ENCODE peak calls at places on chromosomes 6 and 20, in five cellular contexts. G is left ventricle myocardium inferior, I is psoas muscle, W is left lung, P is right lobe of liver. K is an unnamed sample.

GRCh38 chr6:150711584-150712501 is 112.2 kb downstream of the PLEKHG1 start:
- DNase-seq in I (peak), W (no peak), G (peak), P (peak), K (no peak)

GRCh38 chr20:46627251-46627650 is 24.0 kb downstream of the SLC13A3 start:
- DNase-seq in I (no peak), P (no peak), G (no peak), W (no peak), K (no peak)

GRCh38 chr6:169427856-169428255 is 174.2 kb upstream of the THBS2 start:
- DNase-seq in G (no peak), I (no peak), W (no peak), P (no peak), K (peak)

GRCh38 chr6:25417206-25417605 is 138.0 kb downstream of the CARMIL1 start:
- DNase-seq in P (no peak), G (no peak), W (no peak), I (no peak), K (no peak)

GRCh38 chr6:128208078-128208477 is 307.2 kb upstream of the THEMIS start:
- DNase-seq in W (no peak), G (no peak), I (no peak), P (no peak), K (no peak)

GRCh38 chr6:157994126-157994795 is 12.6 kb downstream of the SYNJ2 start:
- DNase-seq in G (no peak), I (no peak), W (peak), P (no peak), K (no peak)

GRCh38 chr6:47016916-47017315 is 25.2 kb downstream of the ADGRF1 start:
- DNase-seq in P (no peak), I (no peak), G (no peak), W (no peak), K (no peak)

GRCh38 chr6:143611580-143611979 is 66.2 kb upstream of the PHACTR2 start:
- DNase-seq in I (no peak), G (no peak), W (no peak), P (no peak), K (no peak)

GRCh38 chr6:109455161-109455501 is 441 bp downstream of the MICAL1 start:
- DNase-seq in P (no peak), W (peak), G (no peak), I (no peak), K (no peak)

GRCh38 chr20:50360218-50360672 is 149.9 kb upstream of the PTPN1 start:
- DNase-seq in P (no peak), W (peak), G (no peak), I (no peak), K (no peak)

GRCh38 chr6:75882734-75883133 is 133.7 kb downstream of the MYO6 start:
- DNase-seq in G (no peak), W (no peak), P (no peak), I (no peak), K (peak)

GRCh38 chr6:130841128-130841728 is 14.0 kb downstream of the SMLR1 start:
- DNase-seq in G (no peak), I (no peak), W (no peak), P (no peak), K (no peak)

GRCh38 chr20:52586697-52587096 is 385.5 kb upstream of the TSHZ2 start:
- DNase-seq in W (no peak), I (no peak), P (no peak), G (no peak), K (no peak)

GRCh38 chr6:108946695-108947094 is 98.5 kb downstream of the ARMC2 start:
- DNase-seq in I (no peak), W (no peak), G (no peak), P (no peak), K (peak)

GRCh38 chr20:45338121-45339030 is 9.8 kb downstream of the SDC4 start:
- DNase-seq in G (no peak), W (no peak), P (no peak), I (no peak), K (no peak)

GRCh38 chr6:3749991-3750323 is 1.6 kb downstream of the PXDC1 start:
- DNase-seq in W (peak), I (peak), G (peak), P (peak), K (peak)

GRCh38 chr6:4941782-4942672 is 61.8 kb downstream of the RPP40 start:
- DNase-seq in G (no peak), W (peak), I (peak), P (no peak), K (peak)

GRCh38 chr6:125658759-125659431 is 90.5 kb upstream of the HEY2 start:
- DNase-seq in W (no peak), G (peak), I (no peak), P (no peak), K (no peak)

GRCh38 chr20:64255361-64256281 is at the start of gene PCMTD2:
- DNase-seq in I (peak), W (peak), G (peak), P (peak), K (peak)
- TF ChIP-seq CTCF in I (no peak), W (no peak), G (peak), P (no peak), K (no peak)

GRCh38 chr20:38286586-38287502 is 17.1 kb upstream of the BPI start:
- DNase-seq in W (no peak), I (no peak), P (no peak), G (peak), K (peak)
- H3K27ac ChIP-seq in W (no peak), I (no peak), P (no peak), G (peak), K (peak)

GRCh38 chr6:161418458-161418945 is 144.6 kb upstream of the AGPAT4 start:
- DNase-seq in W (no peak), P (no peak), I (no peak), G (no peak), K (peak)

GRCh38 chr6:161423271-161423670 is 149.4 kb upstream of the AGPAT4 start:
- DNase-seq in P (no peak), I (no peak), W (no peak), G (no peak), K (no peak)

GRCh38 chr6:161422710-161423109 is 148.8 kb upstream of the AGPAT4 start:
- DNase-seq in G (no peak), I (no peak), P (no peak), W (no peak), K (peak)

GRCh38 chr6:161429921-161430490 is 156.1 kb upstream of the AGPAT4 start:
- DNase-seq in I (no peak), W (no peak), P (no peak), G (no peak), K (no peak)

GRCh38 chr6:161424421-161424820 is 150.6 kb upstream of the AGPAT4 start:
- DNase-seq in G (no peak), I (no peak), P (no peak), W (no peak), K (no peak)
- TF ChIP-seq CTCF in G (no peak), I (no peak), P (no peak), W (no peak), K (no peak)

GRCh38 chr20:43915209-43916072 is 789 bp downstream of the TOX2 start:
- DNase-seq in G (no peak), I (no peak), P (no peak), W (no peak), K (no peak)

GRCh38 chr20:43914697-43915208 is at the start of gene TOX2:
- DNase-seq in P (no peak), G (peak), I (peak), W (no peak), K (no peak)

GRCh38 chr20:43916073-43916874 is 1.6 kb downstream of the TOX2 start:
- DNase-seq in W (no peak), P (no peak), G (no peak), I (no peak), K (no peak)

GRCh38 chr20:43917380-43917779 is 2.7 kb downstream of the TOX2 start:
- DNase-seq in W (no peak), P (no peak), G (no peak), I (no peak), K (no peak)

GRCh38 chr20:43916875-43917371 is 2.3 kb downstream of the TOX2 start:
- DNase-seq in G (no peak), P (no peak), I (no peak), W (no peak), K (no peak)
- H3K27ac ChIP-seq in G (no peak), P (no peak), I (no peak), W (no peak), K (no peak)

GRCh38 chr20:33575302-33575701 is 85.4 kb downstream of the CBFA2T2 start:
- DNase-seq in W (no peak), I (no peak), G (no peak), P (no peak), K (no peak)

GRCh38 chr20:33578510-33578909 is 83.6 kb upstream of the C20orf144 start:
- DNase-seq in P (no peak), I (no peak), G (no peak), W (no peak), K (no peak)

GRCh38 chr20:33570743-33571142 is 80.8 kb downstream of the CBFA2T2 start:
- DNase-seq in I (no peak), G (no peak), W (no peak), P (no peak), K (no peak)

GRCh38 chr20:33576432-33576883 is 85.7 kb upstream of the C20orf144 start:
- DNase-seq in G (no peak), I (no peak), W (no peak), P (no peak), K (no peak)
- TF ChIP-seq CTCF in G (peak), I (no peak), W (no peak), P (no peak), K (peak)

DNA sequence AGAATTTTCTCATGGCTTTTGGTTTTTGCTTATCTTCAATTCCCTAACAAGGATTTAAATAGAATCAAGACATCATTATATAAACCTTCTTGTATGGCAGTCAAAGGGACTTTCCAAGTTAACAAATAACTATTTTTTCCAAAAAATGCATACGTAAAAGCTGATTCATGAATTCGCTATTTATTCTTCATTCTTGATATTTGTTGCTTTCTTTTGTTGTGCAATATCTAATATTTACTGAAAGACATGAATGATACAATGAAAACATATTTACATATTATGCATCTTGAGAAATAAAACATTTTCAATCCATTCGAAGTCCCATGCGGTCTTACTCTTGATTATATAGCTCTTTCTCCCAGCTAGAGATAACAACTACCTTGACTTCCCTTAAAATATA is 47.0 kb upstream of the SPTLC3 start:
- DNase-seq in W (no peak), I (no peak), P (no peak), G (no peak), K (no peak)
- H3K27ac ChIP-seq in W (no peak), I (no peak), P (no peak), G (no peak), K (no peak)

DNA sequence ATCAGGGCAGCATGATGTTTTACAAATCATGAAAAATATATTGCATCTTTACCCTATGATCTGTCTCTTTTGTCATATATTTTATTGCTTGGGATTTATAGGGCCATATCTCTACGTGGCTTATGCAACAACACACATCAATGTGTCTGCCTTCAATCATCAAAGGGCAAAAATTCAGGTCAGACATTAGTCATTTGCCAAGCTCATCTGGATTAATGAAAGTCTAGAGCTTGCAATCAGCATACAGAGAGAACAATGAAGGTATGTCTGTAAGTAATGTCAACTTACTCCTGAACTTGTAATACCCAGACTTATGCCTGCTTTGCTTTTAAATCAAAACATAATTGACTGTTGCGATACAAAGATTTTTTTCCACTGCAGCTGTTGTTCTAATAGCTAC is 282.7 kb downstream of the HAO1 start:
- DNase-seq in I (no peak), G (no peak), W (no peak), P (no peak), K (no peak)
- TF ChIP-seq CTCF in I (no peak), G (no peak), W (no peak), P (no peak), K (no peak)

GRCh38 chr6:34746104-34746846 is 11.0 kb upstream of the SNRPC start:
- DNase-seq in I (no peak), W (no peak), P (no peak), G (no peak), K (no peak)
- H3K27ac ChIP-seq in I (no peak), W (peak), P (no peak), G (no peak), K (no peak)

DNA sequence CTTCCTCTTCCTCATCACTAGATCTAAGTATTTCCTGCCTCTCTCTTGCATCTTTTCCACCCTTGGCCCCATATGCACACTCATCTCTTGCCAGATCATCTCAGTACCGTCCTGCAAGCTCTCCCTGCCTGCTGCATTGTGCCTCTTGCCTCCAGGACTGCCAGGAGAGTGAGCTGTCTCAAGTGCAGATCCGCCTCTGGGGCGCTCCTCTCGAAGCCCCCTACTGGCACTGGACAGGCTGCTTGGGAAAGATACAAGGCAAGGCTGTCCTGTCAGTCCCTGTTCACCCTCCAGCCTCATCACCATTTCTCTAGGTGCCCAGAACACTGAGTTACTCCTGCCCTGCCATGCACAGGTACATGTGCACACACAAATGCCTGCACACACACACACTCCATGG is 10.2 kb downstream of the SYNDIG1 start:
- DNase-seq in P (no peak), W (no peak), I (no peak), G (no peak), K (no peak)
- TF ChIP-seq CTCF in P (no peak), W (no peak), I (no peak), G (no peak), K (no peak)

GRCh38 chr20:24141111-24141510 is 152.5 kb upstream of the GGTLC1 start:
- DNase-seq in G (no peak), W (no peak), I (no peak), P (no peak), K (no peak)

GRCh38 chr20:24138126-24138857 is 149.7 kb upstream of the GGTLC1 start:
- DNase-seq in P (no peak), G (no peak), I (no peak), W (no peak), K (no peak)

GRCh38 chr20:24136659-24137246 is 148.2 kb upstream of the GGTLC1 start:
- DNase-seq in G (no peak), P (no peak), W (no peak), I (no peak), K (no peak)

GRCh38 chr20:24138951-24139350 is 150.4 kb upstream of the GGTLC1 start:
- DNase-seq in G (no peak), P (no peak), I (no peak), W (no peak), K (no peak)

DNA sequence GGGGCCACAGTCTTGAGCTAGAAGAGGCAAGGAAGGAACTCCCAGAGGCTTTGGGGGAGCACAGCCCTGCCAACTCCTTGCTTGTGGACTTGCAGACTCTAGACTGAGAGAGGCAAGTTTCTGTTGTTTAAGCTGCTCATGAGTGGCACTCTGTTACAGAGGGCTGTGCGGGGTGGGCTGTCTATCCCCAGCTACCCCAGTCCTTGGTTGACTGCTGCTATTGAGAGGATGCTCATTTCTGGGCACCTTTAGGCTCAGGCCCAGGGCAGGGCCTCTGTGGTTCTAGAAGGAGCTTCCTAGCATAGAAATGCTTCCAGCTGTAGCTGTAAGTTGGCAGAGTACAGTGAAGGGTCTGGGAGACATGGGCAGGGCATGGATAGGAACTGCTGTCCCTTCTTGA is 151.3 kb upstream of the GGTLC1 start:
- DNase-seq in G (no peak), W (no peak), P (no peak), I (no peak), K (no peak)
- H3K27ac ChIP-seq in G (no peak), W (no peak), P (no peak), I (no peak), K (no peak)